ENCODE peak calls at places on chromosomes 12 and 14, in six cellular contexts. I is GM23338, K is ascending aorta, J is IMR-90, G is ovary, Y is AG04449. D is an unnamed sample.
A peak's percentile ranks its signal among the peaks of the same experiment; 100 is the strongest.

GRCh38 chr12:32714772-32715171 is 35.7 kb downstream of the DNM1L start:
- DNase-seq in I (no peak), K (no peak), J (no peak), G (no peak), Y (no peak), D (no peak)

GRCh38 chr14:78997811-78998210 is 827.6 kb downstream of the NRXN3 start:
- DNase-seq in I (no peak), K (no peak), J (peak; percentile 71), G (no peak), Y (peak; percentile 21), D (no peak)

GRCh38 chr12:53499261-53500118 is at the start of gene MAP3K12:
- DNase-seq in I (peak; percentile 86), K (no peak), J (peak; percentile 47), G (peak; percentile 84), Y (no peak), D (peak; percentile 65)

GRCh38 chr12:49256274-49256637 is 8.6 kb upstream of the TUBA1C start:
- DNase-seq in I (no peak), K (no peak), J (no peak), G (no peak), Y (no peak), D (no peak)

GRCh38 chr12:29039013-29039412 is 110.1 kb upstream of the FAR2 start:
- DNase-seq in I (no peak), K (no peak), J (peak; percentile 83), G (no peak), Y (peak; percentile 85), D (no peak)

GRCh38 chr14:105532735-105533141 is 6.4 kb downstream of the TMEM121 start:
- DNase-seq in I (peak; percentile 8), K (no peak), J (no peak), G (no peak), Y (no peak), D (no peak)

GRCh38 chr14:54935100-54935499 is 32.5 kb upstream of the GCH1 start:
- DNase-seq in I (no peak), K (no peak), J (no peak), G (no peak), Y (no peak), D (no peak)

GRCh38 chr14:32435411-32435810 is 106.3 kb downstream of the AKAP6 start:
- DNase-seq in I (no peak), K (no peak), J (no peak), G (no peak), Y (no peak), D (no peak)

GRCh38 chr12:93509506-93509905 is 42.2 kb downstream of the MRPL42 start:
- DNase-seq in I (no peak), K (no peak), J (no peak), G (no peak), Y (no peak), D (no peak)

GRCh38 chr12:60501124-60501729 is 905.4 kb downstream of the SLC16A7 start:
- DNase-seq in I (peak; percentile 24), K (no peak), J (no peak), G (no peak), Y (no peak), D (no peak)

GRCh38 chr12:92369643-92370042 is 224.0 kb upstream of the BTG1 start:
- DNase-seq in I (no peak), K (no peak), J (no peak), G (no peak), Y (no peak), D (no peak)

GRCh38 chr12:106179086-106179485 is 40.3 kb upstream of the NUAK1 start:
- DNase-seq in I (no peak), K (no peak), J (no peak), G (peak; percentile 42), Y (no peak), D (no peak)

GRCh38 chr12:11553871-11554533 is 95.5 kb upstream of the ETV6 start:
- DNase-seq in I (peak; percentile 88), K (no peak), J (peak; percentile 59), G (no peak), Y (no peak), D (peak; percentile 68)

GRCh38 chr12:1373887-1374286 is 220.5 kb downstream of the FBXL14 start:
- DNase-seq in I (no peak), K (no peak), J (peak; percentile 67), G (no peak), Y (peak; percentile 67), D (no peak)

GRCh38 chr14:103519837-103520212 is 2.8 kb downstream of the CKB start:
- DNase-seq in I (no peak), K (no peak), J (no peak), G (peak; percentile 64), Y (no peak), D (no peak)

GRCh38 chr14:71245659-71246361 is 338.6 kb downstream of the PCNX1 start:
- DNase-seq in I (no peak), K (no peak), J (no peak), G (no peak), Y (no peak), D (no peak)

GRCh38 chr14:100578552-100578951 is 8.7 kb downstream of the BEGAIN start:
- DNase-seq in I (no peak), K (no peak), J (peak; percentile 22), G (no peak), Y (no peak), D (no peak)

GRCh38 chr12:100964026-100964425 is 169.4 kb downstream of the ANO4 start:
- DNase-seq in I (no peak), K (no peak), J (no peak), G (no peak), Y (no peak), D (no peak)

GRCh38 chr14:90658541-90658967 is 157.7 kb downstream of the TTC7B start:
- DNase-seq in I (no peak), K (no peak), J (peak; percentile 85), G (no peak), Y (peak; percentile 16), D (no peak)

GRCh38 chr14:90660865-90661570 is 155.2 kb downstream of the TTC7B start:
- DNase-seq in I (peak; percentile 50), K (no peak), J (no peak), G (no peak), Y (no peak), D (no peak)

GRCh38 chr14:90655829-90656228 is 160.4 kb downstream of the TTC7B start:
- DNase-seq in I (no peak), K (no peak), J (no peak), G (no peak), Y (no peak), D (no peak)

GRCh38 chr14:90654831-90655276 is 161.4 kb downstream of the TTC7B start:
- DNase-seq in I (no peak), K (no peak), J (peak; percentile 74), G (peak; percentile 81), Y (no peak), D (no peak)

GRCh38 chr14:90656986-90657385 is 159.2 kb downstream of the TTC7B start:
- DNase-seq in I (no peak), K (no peak), J (no peak), G (no peak), Y (no peak), D (no peak)
- H3K4me3 ChIP-seq in I (no peak overlapping the region), K (no peak overlapping the region), J (no peak overlapping the region), G (no peak overlapping the region), Y (no peak overlapping the region), D (no peak overlapping the region)

GRCh38 chr14:93789366-93790130 is 1.3 kb upstream of the PRIMA1 start:
- DNase-seq in I (peak; percentile 42), K (no peak), J (no peak), G (no peak), Y (no peak), D (no peak)

GRCh38 chr14:93788307-93788556 is at the start of gene PRIMA1:
- DNase-seq in I (no peak), K (no peak), J (no peak), G (no peak), Y (no peak), D (no peak)

GRCh38 chr14:93787465-93788306 is 599 bp downstream of the PRIMA1 start:
- DNase-seq in I (peak; percentile 83), K (no peak), J (no peak), G (no peak), Y (no peak), D (no peak)

GRCh38 chr14:93790966-93791365 is 2.7 kb upstream of the PRIMA1 start:
- DNase-seq in I (no peak), K (no peak), J (no peak), G (no peak), Y (no peak), D (no peak)

GRCh38 chr14:93788557-93789365 is 476 bp upstream of the PRIMA1 start:
- DNase-seq in I (peak; percentile 78), K (no peak), J (no peak), G (peak; percentile 60), Y (no peak), D (no peak)
- H3K4me3 ChIP-seq in I (peak overlapping the region; percentile 86), K (peak overlapping the region; percentile 55), J (no peak overlapping the region), G (peak overlapping the region; percentile 63), Y (peak overlapping the region; percentile 23), D (no peak overlapping the region)

GRCh38 chr14:74325446-74325845 is 22.7 kb upstream of the ABCD4 start:
- DNase-seq in I (no peak), K (no peak), J (no peak), G (no peak), Y (no peak), D (no peak)

GRCh38 chr14:74324945-74325361 is 22.2 kb upstream of the ABCD4 start:
- DNase-seq in I (peak; percentile 90), K (no peak), J (peak; percentile 38), G (no peak), Y (no peak), D (no peak)

GRCh38 chr14:74326369-74327152 is 21.7 kb upstream of the VRTN start:
- DNase-seq in I (peak; percentile 99), K (no peak), J (no peak), G (no peak), Y (no peak), D (no peak)
- H3K4me3 ChIP-seq in I (peak overlapping the region; percentile 37), K (no peak overlapping the region), J (no peak overlapping the region), G (no peak overlapping the region), Y (no peak overlapping the region), D (no peak overlapping the region)

GRCh38 chr12:8027856-8028255 is 4.7 kb upstream of the FOXJ2 start:
- DNase-seq in I (no peak), K (no peak), J (no peak), G (no peak), Y (no peak), D (no peak)
- H3K4me3 ChIP-seq in I (peak overlapping the region; percentile 51), K (no peak overlapping the region), J (no peak overlapping the region), G (peak overlapping the region; percentile 84), Y (no peak overlapping the region), D (no peak overlapping the region)

GRCh38 chr14:50002926-50003212 is 110.0 kb downstream of the ARF6 start:
- DNase-seq in I (no peak), K (no peak), J (no peak), G (no peak), Y (no peak), D (no peak)

GRCh38 chr14:50007123-50007903 is 109.1 kb downstream of the VCPKMT start:
- DNase-seq in I (peak; percentile 65), K (no peak), J (no peak), G (no peak), Y (no peak), D (no peak)

GRCh38 chr14:50008562-50009355 is 107.6 kb downstream of the VCPKMT start:
- DNase-seq in I (no peak), K (no peak), J (peak; percentile 69), G (no peak), Y (no peak), D (no peak)

GRCh38 chr14:50003213-50004021 is 110.5 kb downstream of the ARF6 start:
- DNase-seq in I (peak; percentile 72), K (peak; percentile 33), J (peak; percentile 35), G (peak; percentile 73), Y (no peak), D (peak; percentile 92)

GRCh38 chr14:50006141-50006540 is 110.2 kb downstream of the VCPKMT start:
- DNase-seq in I (no peak), K (no peak), J (no peak), G (no peak), Y (no peak), D (no peak)
- H3K4me3 ChIP-seq in I (no peak overlapping the region), K (no peak overlapping the region), J (no peak overlapping the region), G (no peak overlapping the region), Y (no peak overlapping the region), D (no peak overlapping the region)

D was measured in GM06990.